ENCODE peak calls at places on chromosome 15, in four cellular contexts. One of them, this sample, is unnamed.
A peak's percentile ranks its signal among the peaks of the same experiment; 100 is the strongest.

GRCh38 chr15:49589030-49589429 is 31.6 kb downstream of the FAM227B start:
- DNase-seq in fibroblast of lung: no peak
- DNase-seq in activated gamma-delta T cell treated with Interleukin-2 at 50 U/mL for 16 hours: no peak
- DNase-seq in stimulated activated CD4-positive, alpha-beta T cell treated with anti-CD3 and anti-CD28 coated beads, Interleukin-12 subunit alpha, Interleukin-12 subunit beta, amount 100 ng/mL, for 48 hours: no peak
- DNase-seq in this sample: no peak

GRCh38 chr15:74392402-74392876 is 25.0 kb upstream of the CYP11A1 start:
- DNase-seq in activated gamma-delta T cell treated with Interleukin-2 at 50 U/mL for 16 hours: no peak
- DNase-seq in fibroblast of lung: peak; percentile 61
- DNase-seq in stimulated activated CD4-positive, alpha-beta T cell treated with anti-CD3 and anti-CD28 coated beads, Interleukin-12 subunit alpha, Interleukin-12 subunit beta, amount 100 ng/mL, for 48 hours: no peak
- DNase-seq in this sample: no peak

GRCh38 chr15:40770147-40770721 is 454 bp downstream of the C15orf62 start:
- DNase-seq in fibroblast of lung: no peak
- DNase-seq in activated gamma-delta T cell treated with Interleukin-2 at 50 U/mL for 16 hours: no peak
- DNase-seq in stimulated activated CD4-positive, alpha-beta T cell treated with anti-CD3 and anti-CD28 coated beads, Interleukin-12 subunit alpha, Interleukin-12 subunit beta, amount 100 ng/mL, for 48 hours: no peak
- DNase-seq in this sample: no peak

GRCh38 chr15:31331389-31331788 is 4.8 kb downstream of the KLF13 start:
- DNase-seq in fibroblast of lung: no peak
- DNase-seq in activated gamma-delta T cell treated with Interleukin-2 at 50 U/mL for 16 hours: no peak
- DNase-seq in stimulated activated CD4-positive, alpha-beta T cell treated with anti-CD3 and anti-CD28 coated beads, Interleukin-12 subunit alpha, Interleukin-12 subunit beta, amount 100 ng/mL, for 48 hours: no peak
- DNase-seq in this sample: no peak

GRCh38 chr15:101088311-101088710 is 163.5 kb downstream of the CHSY1 start:
- DNase-seq in stimulated activated CD4-positive, alpha-beta T cell treated with anti-CD3 and anti-CD28 coated beads, Interleukin-12 subunit alpha, Interleukin-12 subunit beta, amount 100 ng/mL, for 48 hours: no peak
- DNase-seq in activated gamma-delta T cell treated with Interleukin-2 at 50 U/mL for 16 hours: no peak
- DNase-seq in fibroblast of lung: no peak
- DNase-seq in this sample: no peak

GRCh38 chr15:33581032-33581431 is 270.3 kb downstream of the RYR3 start:
- DNase-seq in stimulated activated CD4-positive, alpha-beta T cell treated with anti-CD3 and anti-CD28 coated beads, Interleukin-12 subunit alpha, Interleukin-12 subunit beta, amount 100 ng/mL, for 48 hours: no peak
- DNase-seq in activated gamma-delta T cell treated with Interleukin-2 at 50 U/mL for 16 hours: no peak
- DNase-seq in fibroblast of lung: peak; percentile 85
- DNase-seq in this sample: peak; percentile 48

GRCh38 chr15:42504631-42505030 is 9.2 kb downstream of the SNAP23 start:
- DNase-seq in activated gamma-delta T cell treated with Interleukin-2 at 50 U/mL for 16 hours: no peak
- DNase-seq in fibroblast of lung: peak; percentile 10
- DNase-seq in stimulated activated CD4-positive, alpha-beta T cell treated with anti-CD3 and anti-CD28 coated beads, Interleukin-12 subunit alpha, Interleukin-12 subunit beta, amount 100 ng/mL, for 48 hours: no peak
- DNase-seq in this sample: no peak

GRCh38 chr15:38564557-38565286 is at the start of gene RASGRP1:
- DNase-seq in activated gamma-delta T cell treated with Interleukin-2 at 50 U/mL for 16 hours: peak; percentile 87
- DNase-seq in fibroblast of lung: peak; percentile 61
- DNase-seq in stimulated activated CD4-positive, alpha-beta T cell treated with anti-CD3 and anti-CD28 coated beads, Interleukin-12 subunit alpha, Interleukin-12 subunit beta, amount 100 ng/mL, for 48 hours: peak; percentile 57
- DNase-seq in this sample: no peak